ENCODE peak calls at places on chromosome 4, in nine cellular contexts. B is lower lobe of right lung, U is choroid plexus epithelial cell, F is type B pancreatic cell, D is neural progenitor cell, G is astrocyte, C is HFFc6, X is pancreas, K is K562. P is an unnamed sample.

GRCh38 chr4:140149851-140150635 is 3.9 kb downstream of the MAML3 start:
- DNase-seq in G (peak), X (peak), K (peak), F (peak), C (peak), U (peak), D (peak), B (peak), P (peak)

GRCh38 chr4:12884846-12885796 is 599.0 kb downstream of the RAB28 start:
- DNase-seq in B (no peak), U (no peak), C (no peak), K (no peak), F (no peak), X (no peak), G (no peak), D (peak), P (no peak)

GRCh38 chr4:25632135-25632534 is 23.5 kb upstream of the SLC34A2 start:
- DNase-seq in U (no peak), C (no peak), B (no peak), K (no peak), D (no peak), F (no peak), G (no peak), X (no peak), P (peak)

GRCh38 chr4:145351162-145351561 is 130.5 kb upstream of the SMAD1 start:
- DNase-seq in D (no peak), U (no peak), F (no peak), X (no peak), K (no peak), C (no peak), B (no peak), G (no peak), P (no peak)

GRCh38 chr4:130486186-130486585 is 1390.2 kb downstream of the C4orf33 start:
- DNase-seq in X (no peak), K (no peak), C (peak), D (no peak), G (peak), F (no peak), B (no peak), U (peak), P (no peak)

GRCh38 chr4:8251110-8251883 is 18.3 kb upstream of the HTRA3 start:
- DNase-seq in C (no peak), U (no peak), D (no peak), F (no peak), K (no peak), G (no peak), X (no peak), B (no peak), P (no peak)

GRCh38 chr4:14653338-14653737 is 348.9 kb upstream of the CPEB2 start:
- DNase-seq in X (no peak), F (no peak), U (no peak), K (no peak), D (no peak), C (no peak), G (no peak), B (no peak), P (no peak)

GRCh38 chr4:156547439-156547838 is 424.2 kb downstream of the PDGFC start:
- DNase-seq in G (peak), D (no peak), F (no peak), U (peak), C (peak), K (no peak), X (no peak), B (no peak), P (no peak)

GRCh38 chr4:101242441-101242840 is 104.9 kb downstream of the PPP3CA start:
- DNase-seq in G (no peak), K (no peak), C (no peak), F (no peak), D (no peak), X (no peak), U (no peak), B (no peak), P (no peak)

GRCh38 chr4:165248102-165248501 is 40.7 kb downstream of the KLHL2 start:
- DNase-seq in F (no peak), U (no peak), G (no peak), D (no peak), C (no peak), K (no peak), B (no peak), X (no peak), P (no peak)

GRCh38 chr4:110877728-110878382 is 255.0 kb upstream of the PITX2 start:
- DNase-seq in F (no peak), G (no peak), D (no peak), U (no peak), X (no peak), C (no peak), B (no peak), K (no peak), P (no peak)

GRCh38 chr4:67684839-67685531 is 16.0 kb downstream of the UBA6 start:
- DNase-seq in G (peak), B (no peak), D (no peak), K (no peak), C (peak), U (peak), F (no peak), X (no peak), P (no peak)

GRCh38 chr4:184514121-184514988 is 40.0 kb upstream of the IRF2 start:
- DNase-seq in U (peak), K (peak), X (no peak), G (peak), F (no peak), C (peak), B (peak), D (peak), P (peak)

GRCh38 chr4:164888096-164888495 is 11.1 kb downstream of the APELA start:
- DNase-seq in K (no peak), X (no peak), C (no peak), U (no peak), D (no peak), F (no peak), B (no peak), G (no peak), P (no peak)

GRCh38 chr4:40606239-40606767 is 23.4 kb downstream of the RBM47 start:
- DNase-seq in B (no peak), X (no peak), D (no peak), U (no peak), C (no peak), F (no peak), K (no peak), G (no peak), P (no peak)

GRCh38 chr4:98289375-98289774 is 28.2 kb downstream of the RAP1GDS1 start:
- DNase-seq in C (no peak), K (no peak), F (no peak), X (no peak), B (no peak), U (peak), G (no peak), D (no peak), P (no peak)

GRCh38 chr4:14410469-14410868 is 591.8 kb upstream of the CPEB2 start:
- DNase-seq in U (no peak), C (no peak), F (no peak), X (peak), D (no peak), G (no peak), K (no peak), B (no peak), P (no peak)

GRCh38 chr4:76894537-76894936 is 3.4 kb downstream of the SOWAHB start:
- DNase-seq in B (no peak), X (no peak), G (no peak), K (no peak), D (no peak), U (no peak), F (no peak), C (no peak), P (no peak)

GRCh38 chr4:153161599-153161971 is 42.7 kb upstream of the TRIM2 start:
- DNase-seq in U (no peak), D (no peak), G (peak), C (no peak), B (no peak), F (no peak), K (no peak), X (no peak), P (no peak)

GRCh38 chr4:153160856-153161598 is 43.2 kb upstream of the TRIM2 start:
- DNase-seq in C (no peak), D (no peak), B (no peak), K (no peak), U (no peak), G (no peak), X (no peak), F (no peak), P (no peak)

GRCh38 chr4:153156263-153156662 is 48.0 kb upstream of the TRIM2 start:
- DNase-seq in B (no peak), F (no peak), C (no peak), X (no peak), K (peak), D (peak), U (peak), G (no peak), P (peak)

GRCh38 chr4:153159728-153160221 is 44.5 kb upstream of the TRIM2 start:
- DNase-seq in U (peak), B (no peak), C (peak), X (no peak), G (peak), F (no peak), K (no peak), D (no peak), P (no peak)

DNA sequence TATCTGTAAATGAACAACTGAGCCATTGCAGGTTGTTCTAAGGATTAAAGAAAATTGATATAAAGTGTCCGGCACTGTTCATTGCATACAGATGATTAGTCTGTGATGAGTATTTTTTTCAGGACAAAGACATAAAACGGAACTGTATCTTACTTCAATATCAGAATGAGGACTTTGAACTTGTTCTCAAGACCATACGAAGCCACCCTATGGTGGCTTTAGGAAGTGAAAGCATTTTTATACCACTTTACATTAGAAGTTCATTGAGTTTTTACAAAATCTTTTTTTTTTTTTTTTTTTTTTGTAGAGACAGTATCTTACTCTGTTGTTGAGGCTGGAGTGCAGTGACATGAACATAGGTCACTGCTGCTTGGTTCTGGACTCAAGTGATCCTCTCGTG is 45.2 kb upstream of the TRIM2 start:
- DNase-seq in D (no peak), F (no peak), B (no peak), U (peak), K (no peak), G (no peak), C (no peak), X (no peak), P (no peak)
- TF ChIP-seq CTCF in D (no peak), F (peak), B (no peak), U (no peak), K (no peak), G (peak), C (peak), X (no peak), P (no peak)

GRCh38 chr4:107705742-107706556 is 14.1 kb downstream of the PAPSS1 start:
- DNase-seq in G (no peak), K (no peak), U (no peak), X (no peak), D (no peak), B (no peak), C (no peak), F (no peak), P (no peak)
- TF ChIP-seq CTCF in G (no peak), K (no peak), U (no peak), X (no peak), D (no peak), B (no peak), C (no peak), F (no peak), P (no peak)

DNA sequence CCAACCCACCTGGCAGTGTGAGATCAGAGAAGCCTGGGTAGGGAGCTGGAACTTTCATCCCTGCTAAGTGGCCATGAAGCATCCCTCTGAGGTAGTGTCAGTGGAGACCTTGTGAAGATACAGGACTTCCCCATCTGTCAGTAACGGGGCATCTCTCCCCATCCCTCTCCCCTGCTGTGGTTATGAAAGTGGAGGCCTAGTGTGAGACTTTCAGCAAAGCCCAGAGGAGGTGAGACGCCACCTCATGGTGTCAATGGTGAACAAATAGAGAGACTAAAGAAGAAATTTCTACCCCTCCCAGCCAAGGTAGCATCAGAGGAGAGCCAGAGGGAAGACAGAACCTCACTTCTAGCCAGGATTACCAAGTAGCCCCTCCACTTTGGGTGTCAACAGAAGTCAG is 150.2 kb downstream of the VEGFC start:
- DNase-seq in C (no peak), K (no peak), G (no peak), D (no peak), U (no peak), B (no peak), X (no peak), F (no peak), P (no peak)
- TF ChIP-seq CTCF in C (peak), K (no peak), G (no peak), D (no peak), U (no peak), B (no peak), X (no peak), F (no peak), P (no peak)

GRCh38 chr4:82382756-82383155 is 9.0 kb upstream of the HNRNPD start:
- DNase-seq in U (peak), G (no peak), X (no peak), K (no peak), C (no peak), B (no peak), D (no peak), F (no peak), P (no peak)

GRCh38 chr4:82388405-82388804 is 14.6 kb upstream of the HNRNPD start:
- DNase-seq in B (no peak), G (no peak), C (no peak), U (no peak), F (no peak), K (no peak), X (no peak), D (no peak), P (no peak)
- TF ChIP-seq CTCF in B (no peak), G (no peak), C (no peak), U (no peak), F (no peak), K (no peak), X (no peak), D (no peak), P (no peak)

DNA sequence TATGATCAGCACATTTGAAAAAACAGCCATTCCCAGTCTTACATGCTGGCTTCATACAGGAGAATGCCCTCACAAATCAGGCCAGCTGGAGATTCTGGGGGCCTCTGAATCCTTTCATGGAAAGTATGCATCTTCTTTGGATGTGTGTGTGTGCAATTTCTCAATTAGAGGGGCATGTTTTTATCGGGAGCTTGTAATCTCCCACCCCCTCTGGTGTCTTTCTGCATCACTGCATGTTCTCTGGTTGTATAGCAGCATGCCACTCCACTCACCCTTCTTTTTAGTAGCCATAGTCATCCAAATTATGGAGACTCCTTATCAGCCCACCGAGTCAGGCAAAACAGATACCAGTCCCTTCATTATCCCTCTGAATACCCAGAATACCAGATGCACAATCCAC is 282.2 kb upstream of the SLIT2 start:
- DNase-seq in B (no peak), U (peak), G (no peak), X (no peak), F (no peak), K (no peak), D (peak), C (no peak), P (no peak)
- TF ChIP-seq CTCF in B (no peak), U (peak), G (no peak), X (no peak), F (peak), K (no peak), D (no peak), C (peak), P (no peak)

GRCh38 chr4:186886759-186887158 is 163.1 kb upstream of the FAT1 start:
- DNase-seq in X (no peak), D (no peak), U (no peak), C (no peak), F (no peak), K (no peak), B (no peak), G (no peak), P (no peak)
- TF ChIP-seq CTCF in X (no peak), D (no peak), U (no peak), C (no peak), F (no peak), K (no peak), B (no peak), G (no peak), P (no peak)

P was measured in Calu3.